ENCODE peak calls at places on chromosomes 6 and 20, in nine cellular contexts. One of them, this sample, is unnamed.

GRCh38 chr6:152423216-152424103 is 213.7 kb downstream of the SYNE1 start:
- DNase-seq in upper lobe of left lung: no peak
- DNase-seq in esophagus squamous epithelium: no peak
- DNase-seq in spleen: no peak
- DNase-seq in heart left ventricle: no peak
- DNase-seq in body of pancreas: no peak
- DNase-seq in suprapubic skin: no peak
- DNase-seq in ovary: no peak
- DNase-seq in thyroid gland: no peak
- DNase-seq in this sample: no peak

GRCh38 chr20:9442858-9443257 is 71.5 kb upstream of the LAMP5 start:
- DNase-seq in ovary: no peak
- DNase-seq in body of pancreas: no peak
- DNase-seq in esophagus squamous epithelium: no peak
- DNase-seq in thyroid gland: no peak
- DNase-seq in heart left ventricle: no peak
- DNase-seq in suprapubic skin: no peak
- DNase-seq in upper lobe of left lung: no peak
- DNase-seq in spleen: no peak
- DNase-seq in this sample: no peak

GRCh38 chr6:163489584-163489983 is 75.1 kb downstream of the QKI start:
- DNase-seq in ovary: no peak
- DNase-seq in heart left ventricle: no peak
- DNase-seq in body of pancreas: no peak
- DNase-seq in suprapubic skin: no peak
- DNase-seq in spleen: no peak
- DNase-seq in esophagus squamous epithelium: no peak
- DNase-seq in upper lobe of left lung: no peak
- DNase-seq in thyroid gland: no peak
- DNase-seq in this sample: no peak

GRCh38 chr6:80366721-80367120 is 260.2 kb downstream of the BCKDHB start:
- DNase-seq in esophagus squamous epithelium: no peak
- DNase-seq in heart left ventricle: peak; percentile 79
- DNase-seq in upper lobe of left lung: no peak
- DNase-seq in suprapubic skin: no peak
- DNase-seq in ovary: peak; percentile 63
- DNase-seq in thyroid gland: peak; percentile 79
- DNase-seq in body of pancreas: no peak
- DNase-seq in spleen: no peak
- DNase-seq in this sample: peak; percentile 23

GRCh38 chr6:143513410-143513809 is 1.9 kb upstream of the FUCA2 start:
- DNase-seq in suprapubic skin: no peak
- DNase-seq in spleen: peak; percentile 79
- DNase-seq in heart left ventricle: peak; percentile 23
- DNase-seq in body of pancreas: no peak
- DNase-seq in esophagus squamous epithelium: no peak
- DNase-seq in upper lobe of left lung: no peak
- DNase-seq in ovary: no peak
- DNase-seq in thyroid gland: peak; percentile 7
- DNase-seq in this sample: no peak

GRCh38 chr6:149830731-149831379 is 33.3 kb downstream of the LRP11 start:
- DNase-seq in spleen: no peak
- DNase-seq in heart left ventricle: no peak
- DNase-seq in thyroid gland: no peak
- DNase-seq in esophagus squamous epithelium: no peak
- DNase-seq in body of pancreas: no peak
- DNase-seq in suprapubic skin: no peak
- DNase-seq in ovary: no peak
- DNase-seq in upper lobe of left lung: no peak
- DNase-seq in this sample: no peak

GRCh38 chr6:10407674-10408054 is 7.2 kb downstream of the TFAP2A start:
- DNase-seq in esophagus squamous epithelium: no peak
- DNase-seq in body of pancreas: no peak
- DNase-seq in ovary: no peak
- DNase-seq in suprapubic skin: no peak
- DNase-seq in thyroid gland: no peak
- DNase-seq in spleen: no peak
- DNase-seq in upper lobe of left lung: no peak
- DNase-seq in heart left ventricle: no peak
- DNase-seq in this sample: no peak

GRCh38 chr6:6825986-6826901 is 237.7 kb downstream of the LY86 start:
- DNase-seq in thyroid gland: peak; percentile 47
- DNase-seq in esophagus squamous epithelium: no peak
- DNase-seq in spleen: peak; percentile 82
- DNase-seq in upper lobe of left lung: peak; percentile 70
- DNase-seq in heart left ventricle: peak; percentile 63
- DNase-seq in suprapubic skin: no peak
- DNase-seq in body of pancreas: no peak
- DNase-seq in ovary: no peak
- DNase-seq in this sample: peak; percentile 78

GRCh38 chr20:39264506-39265172 is 302.5 kb downstream of the DHX35 start:
- DNase-seq in heart left ventricle: peak; percentile 61
- DNase-seq in body of pancreas: peak; percentile 61
- DNase-seq in upper lobe of left lung: no peak
- DNase-seq in esophagus squamous epithelium: no peak
- DNase-seq in spleen: no peak
- DNase-seq in ovary: peak; percentile 37
- DNase-seq in thyroid gland: peak; percentile 50
- DNase-seq in suprapubic skin: peak; percentile 69
- DNase-seq in this sample: peak; percentile 83

GRCh38 chr6:42279144-42279781 is 61.6 kb upstream of the MRPS10 start:
- DNase-seq in body of pancreas: no peak
- DNase-seq in upper lobe of left lung: peak; percentile 44
- DNase-seq in ovary: peak; percentile 58
- DNase-seq in spleen: peak; percentile 85
- DNase-seq in thyroid gland: no peak
- DNase-seq in esophagus squamous epithelium: no peak
- DNase-seq in heart left ventricle: peak; percentile 41
- DNase-seq in suprapubic skin: no peak
- DNase-seq in this sample: no peak

GRCh38 chr20:52054123-52054522 is 137.5 kb downstream of the ZFP64 start:
- DNase-seq in suprapubic skin: no peak
- DNase-seq in upper lobe of left lung: no peak
- DNase-seq in body of pancreas: no peak
- DNase-seq in esophagus squamous epithelium: no peak
- DNase-seq in heart left ventricle: no peak
- DNase-seq in thyroid gland: no peak
- DNase-seq in spleen: peak; percentile 76
- DNase-seq in ovary: no peak
- DNase-seq in this sample: no peak

GRCh38 chr6:33078919-33079521 is 3.2 kb downstream of the HLA-DPB1 start:
- DNase-seq in suprapubic skin: no peak
- DNase-seq in body of pancreas: no peak
- DNase-seq in spleen: no peak
- DNase-seq in ovary: no peak
- DNase-seq in esophagus squamous epithelium: no peak
- DNase-seq in thyroid gland: no peak
- DNase-seq in heart left ventricle: no peak
- DNase-seq in upper lobe of left lung: no peak
- DNase-seq in this sample: no peak

GRCh38 chr6:131787955-131788712 is 19.7 kb upstream of the ENPP1 start:
- DNase-seq in heart left ventricle: no peak
- DNase-seq in upper lobe of left lung: no peak
- DNase-seq in ovary: no peak
- DNase-seq in suprapubic skin: no peak
- DNase-seq in thyroid gland: peak; percentile 59
- DNase-seq in spleen: no peak
- DNase-seq in esophagus squamous epithelium: no peak
- DNase-seq in body of pancreas: no peak
- DNase-seq in this sample: peak; percentile 61

GRCh38 chr6:116200619-116201249 is 53.1 kb downstream of the TSPYL4 start:
- DNase-seq in ovary: no peak
- DNase-seq in esophagus squamous epithelium: no peak
- DNase-seq in spleen: no peak
- DNase-seq in thyroid gland: no peak
- DNase-seq in heart left ventricle: no peak
- DNase-seq in body of pancreas: no peak
- DNase-seq in suprapubic skin: no peak
- DNase-seq in upper lobe of left lung: no peak
- DNase-seq in this sample: no peak

GRCh38 chr6:28003661-28004060 is 46.6 kb downstream of the OR2B6 start:
- DNase-seq in thyroid gland: no peak
- DNase-seq in body of pancreas: no peak
- DNase-seq in upper lobe of left lung: no peak
- DNase-seq in suprapubic skin: no peak
- DNase-seq in spleen: no peak
- DNase-seq in ovary: no peak
- DNase-seq in esophagus squamous epithelium: no peak
- DNase-seq in heart left ventricle: no peak
- DNase-seq in this sample: no peak

GRCh38 chr6:28004350-28005123 is 47.5 kb downstream of the OR2B6 start:
- DNase-seq in upper lobe of left lung: no peak
- DNase-seq in spleen: no peak
- DNase-seq in ovary: no peak
- DNase-seq in esophagus squamous epithelium: no peak
- DNase-seq in heart left ventricle: no peak
- DNase-seq in thyroid gland: no peak
- DNase-seq in suprapubic skin: no peak
- DNase-seq in body of pancreas: no peak
- DNase-seq in this sample: no peak

GRCh38 chr6:28008053-28008452 is 51.0 kb downstream of the OR2B6 start:
- DNase-seq in esophagus squamous epithelium: no peak
- DNase-seq in upper lobe of left lung: no peak
- DNase-seq in ovary: no peak
- DNase-seq in thyroid gland: no peak
- DNase-seq in heart left ventricle: no peak
- DNase-seq in spleen: no peak
- DNase-seq in suprapubic skin: no peak
- DNase-seq in body of pancreas: no peak
- DNase-seq in this sample: no peak

GRCh38 chr6:28005124-28005662 is 48.2 kb downstream of the OR2B6 start:
- DNase-seq in heart left ventricle: no peak
- DNase-seq in body of pancreas: no peak
- DNase-seq in upper lobe of left lung: no peak
- DNase-seq in thyroid gland: no peak
- DNase-seq in suprapubic skin: no peak
- DNase-seq in spleen: no peak
- DNase-seq in ovary: no peak
- DNase-seq in esophagus squamous epithelium: no peak
- DNase-seq in this sample: no peak

GRCh38 chr6:28005975-28006374 is 48.9 kb downstream of the OR2B6 start:
- DNase-seq in body of pancreas: no peak
- DNase-seq in suprapubic skin: no peak
- DNase-seq in thyroid gland: no peak
- DNase-seq in heart left ventricle: no peak
- DNase-seq in ovary: no peak
- DNase-seq in esophagus squamous epithelium: no peak
- DNase-seq in spleen: no peak
- DNase-seq in upper lobe of left lung: no peak
- DNase-seq in this sample: no peak
- TF ChIP-seq POLR2A in body of pancreas: no peak
- TF ChIP-seq POLR2A in suprapubic skin: no peak
- TF ChIP-seq POLR2A in thyroid gland: no peak
- TF ChIP-seq POLR2A in heart left ventricle: no peak
- TF ChIP-seq POLR2A in ovary: no peak
- TF ChIP-seq POLR2A in esophagus squamous epithelium: no peak
- TF ChIP-seq POLR2A in spleen: no peak
- TF ChIP-seq POLR2A in upper lobe of left lung: no peak
- TF ChIP-seq POLR2A in this sample: no peak

GRCh38 chr6:109007521-109007920 is 87.1 kb downstream of the SESN1 start:
- DNase-seq in suprapubic skin: no peak
- DNase-seq in upper lobe of left lung: no peak
- DNase-seq in spleen: no peak
- DNase-seq in heart left ventricle: no peak
- DNase-seq in body of pancreas: no peak
- DNase-seq in esophagus squamous epithelium: no peak
- DNase-seq in thyroid gland: no peak
- DNase-seq in ovary: no peak
- DNase-seq in this sample: no peak
- H3K4me1 ChIP-seq in suprapubic skin: peaks cover 55% of the 10 kb centered on the region
- H3K4me1 ChIP-seq in upper lobe of left lung: peaks cover 19% of the 10 kb centered on the region
- H3K4me1 ChIP-seq in spleen: peaks cover 77% of the 10 kb centered on the region
- H3K4me1 ChIP-seq in heart left ventricle: peaks cover 70% of the 10 kb centered on the region
- H3K4me1 ChIP-seq in body of pancreas: peaks cover 34% of the 10 kb centered on the region
- H3K4me1 ChIP-seq in esophagus squamous epithelium: peaks cover 74% of the 10 kb centered on the region
- H3K4me1 ChIP-seq in thyroid gland: peaks cover 57% of the 10 kb centered on the region
- H3K4me1 ChIP-seq in ovary: peaks cover 8% of the 10 kb centered on the region
- H3K4me1 ChIP-seq in this sample: peaks cover 21% of the 10 kb centered on the region

GRCh38 chr6:105786890-105787655 is 299.1 kb upstream of the PRDM1 start:
- DNase-seq in heart left ventricle: no peak
- DNase-seq in body of pancreas: no peak
- DNase-seq in upper lobe of left lung: no peak
- DNase-seq in ovary: no peak
- DNase-seq in esophagus squamous epithelium: no peak
- DNase-seq in suprapubic skin: no peak
- DNase-seq in thyroid gland: no peak
- DNase-seq in spleen: no peak
- DNase-seq in this sample: no peak
- H3K27ac ChIP-seq in heart left ventricle: no peak overlapping the region
- H3K27ac ChIP-seq in body of pancreas: no peak overlapping the region
- H3K27ac ChIP-seq in upper lobe of left lung: no peak overlapping the region
- H3K27ac ChIP-seq in ovary: no peak overlapping the region
- H3K27ac ChIP-seq in esophagus squamous epithelium: peak overlapping the region; percentile 56
- H3K27ac ChIP-seq in suprapubic skin: peak overlapping the region; percentile 21
- H3K27ac ChIP-seq in thyroid gland: no peak overlapping the region
- H3K27ac ChIP-seq in spleen: no peak overlapping the region
- H3K27ac ChIP-seq in this sample: no peak overlapping the region

GRCh38 chr6:37222125-37222967 is 35.2 kb upstream of the TBC1D22B start:
- DNase-seq in suprapubic skin: peak; percentile 77
- DNase-seq in ovary: peak; percentile 81
- DNase-seq in spleen: peak; percentile 91
- DNase-seq in body of pancreas: peak; percentile 88
- DNase-seq in esophagus squamous epithelium: no peak
- DNase-seq in upper lobe of left lung: peak; percentile 88
- DNase-seq in thyroid gland: peak; percentile 94
- DNase-seq in heart left ventricle: peak; percentile 88
- DNase-seq in this sample: peak; percentile 90
- TF ChIP-seq POLR2A in suprapubic skin: no peak
- TF ChIP-seq POLR2A in ovary: no peak
- TF ChIP-seq POLR2A in spleen: no peak
- TF ChIP-seq POLR2A in body of pancreas: peak; percentile 27
- TF ChIP-seq POLR2A in esophagus squamous epithelium: no peak
- TF ChIP-seq POLR2A in upper lobe of left lung: no peak
- TF ChIP-seq POLR2A in thyroid gland: no peak
- TF ChIP-seq POLR2A in heart left ventricle: peak; percentile 17
- TF ChIP-seq POLR2A in this sample: peak; percentile 10

This sample was measured in adrenal gland.